ENCODE peak calls at places on chromosome 1, in four cellular contexts. E is SJSA1, U is Peyer's patch, G is thyroid gland. T is an unnamed sample. For H3K36me3 and H3K4me1, the result is how much of the 10 kb centered on the place peaks cover.

GRCh38 chr1:147156643-147157042 is 15.6 kb downstream of the PRKAB2 start:
- DNase-seq in U (no peak), G (no peak), E (no peak), T (no peak)

GRCh38 chr1:151976015-151976343 is 17.7 kb downstream of the S100A10 start:
- DNase-seq in E (no peak), U (no peak), G (no peak), T (no peak)

GRCh38 chr1:212491454-212491853 is 58.7 kb downstream of the NENF start:
- DNase-seq in U (no peak), E (no peak), G (no peak), T (no peak)

GRCh38 chr1:227885135-227885647 is 62.5 kb downstream of the WNT9A start:
- DNase-seq in U (no peak), E (no peak), G (no peak), T (no peak)

GRCh38 chr1:148372731-148373130 is 110.4 kb downstream of the PPIAL4G start:
- DNase-seq in U (no peak), E (peak), G (no peak), T (no peak)

GRCh38 chr1:193366764-193367507 is 180.5 kb upstream of the B3GALT2 start:
- DNase-seq in G (no peak), U (no peak), E (no peak), T (no peak)

GRCh38 chr1:221741364-221741970 is 422 bp downstream of the DUSP10 start:
- DNase-seq in U (no peak), G (peak), E (no peak), T (peak)

GRCh38 chr1:93758842-93759515 is 77.3 kb upstream of the BCAR3 start:
- DNase-seq in E (peak), G (no peak), U (no peak), T (no peak)

GRCh38 chr1:168220470-168220871 is 5.3 kb upstream of the SFT2D2 start:
- DNase-seq in U (no peak), E (no peak), G (no peak), T (no peak)

GRCh38 chr1:30321996-30322858 is 401.2 kb downstream of the MATN1 start:
- DNase-seq in U (no peak), E (no peak), G (no peak), T (no peak)

GRCh38 chr1:86396503-86396900 is 379 bp upstream of the ODF2L start:
- DNase-seq in U (no peak), E (no peak), G (no peak), T (no peak)

GRCh38 chr1:27405074-27405473 is 12.7 kb downstream of the GPR3 start:
- DNase-seq in E (no peak), G (no peak), U (no peak), T (no peak)

GRCh38 chr1:70887936-70888335 is 159.7 kb downstream of the PTGER3 start:
- DNase-seq in G (no peak), U (no peak), E (no peak), T (no peak)

GRCh38 chr1:226912587-226913176 is 27.4 kb upstream of the COQ8A start:
- DNase-seq in G (peak), U (peak), E (no peak), T (peak)

GRCh38 chr1:245654460-245655050 is 499.8 kb downstream of the KIF26B start:
- DNase-seq in U (no peak), E (no peak), G (no peak), T (no peak)

GRCh38 chr1:172609528-172609927 is 49.4 kb upstream of the FASLG start:
- DNase-seq in G (no peak), U (no peak), E (no peak), T (no peak)

GRCh38 chr1:58104960-58105359 is 441.6 kb downstream of the OMA1 start:
- DNase-seq in G (no peak), U (no peak), E (no peak), T (no peak)

GRCh38 chr1:218347316-218347712 is 2.2 kb downstream of the TGFB2 start:
- DNase-seq in G (peak), E (peak), U (no peak), T (peak)

GRCh38 chr1:17629460-17629859 is 90.0 kb downstream of the ARHGEF10L start:
- DNase-seq in G (no peak), U (no peak), E (no peak), T (no peak)

GRCh38 chr1:17632541-17633193 is 93.2 kb downstream of the ARHGEF10L start:
- DNase-seq in E (no peak), G (no peak), U (no peak), T (no peak)

GRCh38 chr1:17630048-17630830 is 90.7 kb downstream of the ARHGEF10L start:
- DNase-seq in E (no peak), G (peak), U (no peak), T (peak)

GRCh38 chr1:17632106-17632505 is 92.6 kb downstream of the ARHGEF10L start:
- DNase-seq in U (no peak), E (no peak), G (no peak), T (no peak)

DNA sequence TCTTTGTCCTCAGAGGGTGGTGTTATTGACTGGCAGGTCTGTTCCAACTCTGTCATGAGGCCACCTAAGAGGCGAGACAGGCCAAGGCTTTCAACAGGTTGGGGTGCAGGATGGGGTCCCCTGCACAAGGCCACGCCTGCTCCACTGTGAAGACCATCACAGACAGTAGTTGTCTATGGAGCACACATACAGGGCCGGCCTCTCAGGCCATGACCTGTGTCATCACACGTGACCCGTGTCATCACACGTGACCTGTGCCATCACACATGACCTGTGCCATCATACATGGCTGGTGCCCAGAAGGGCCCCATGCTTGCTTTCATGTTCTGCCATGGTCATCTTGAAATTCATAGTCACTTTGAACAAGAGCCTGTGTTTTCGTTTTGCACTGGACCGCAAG is 91.9 kb downstream of the ARHGEF10L start:
- DNase-seq in E (no peak), G (no peak), U (no peak), T (no peak)
- H3K36me3 ChIP-seq in E (under half), G (under half), U (under half), T (under half)

GRCh38 chr1:204480515-204480914 is 14.1 kb downstream of the PIK3C2B start:
- DNase-seq in G (peak), E (no peak), U (no peak), T (no peak)
- H3K4me1 ChIP-seq in G (half or more), E (under half), U (under half), T (under half)

DNA sequence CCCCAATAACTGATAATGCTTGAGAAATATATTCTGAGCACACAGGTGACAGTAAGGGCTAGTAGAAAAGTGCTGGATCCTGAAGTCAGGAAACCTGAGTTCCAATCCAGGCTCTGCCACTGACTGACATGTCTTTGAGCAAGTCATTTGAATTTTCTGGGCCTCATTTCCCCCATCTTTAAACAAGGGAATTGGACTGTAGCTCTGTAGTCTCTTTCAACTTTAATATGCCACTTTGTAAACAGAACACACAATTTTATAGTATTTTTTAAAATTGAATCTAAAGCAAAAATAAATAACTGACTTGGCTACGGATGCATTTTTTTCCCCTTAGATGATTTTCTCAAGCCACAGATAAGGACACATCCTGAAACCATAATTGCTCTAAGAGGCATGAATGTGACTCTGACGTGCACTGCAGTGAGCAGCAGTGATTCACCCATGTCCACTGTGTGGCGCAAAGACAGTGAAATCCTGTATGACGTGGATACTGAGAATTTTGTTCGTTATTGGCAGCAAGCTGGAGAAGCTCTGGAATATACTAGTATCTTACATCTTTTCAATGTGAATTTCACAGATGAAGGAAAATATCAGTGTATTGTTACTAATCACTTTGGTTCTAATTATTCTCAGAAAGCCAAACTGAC is 37.0 kb downstream of the LRIG2 start:
- DNase-seq in E (peak), U (no peak), G (no peak), T (peak)
- H3K36me3 ChIP-seq in E (half or more), U (under half), G (under half), T (under half)

DNA sequence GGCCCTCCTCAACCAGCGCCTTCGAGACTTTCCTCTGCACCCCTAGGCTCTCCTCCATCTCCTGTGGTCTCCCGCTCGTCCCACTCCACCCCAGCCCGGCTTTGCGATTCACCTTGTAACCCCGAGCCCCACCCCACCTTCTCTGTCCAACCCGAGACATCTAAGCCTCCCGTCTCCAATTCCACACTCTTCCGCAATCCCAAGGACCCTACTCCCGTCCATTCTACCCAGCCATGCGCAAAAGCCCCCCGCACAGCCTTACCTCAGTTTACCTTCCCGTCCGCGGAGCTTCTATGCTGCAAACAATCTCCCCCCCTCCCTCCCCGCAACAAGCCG is 174 bp downstream of the SH3BP5L start:
- DNase-seq in U (no peak), E (no peak), G (no peak), T (no peak)
- H3K4me1 ChIP-seq in U (under half), E (half or more), G (under half), T (under half)

DNA sequence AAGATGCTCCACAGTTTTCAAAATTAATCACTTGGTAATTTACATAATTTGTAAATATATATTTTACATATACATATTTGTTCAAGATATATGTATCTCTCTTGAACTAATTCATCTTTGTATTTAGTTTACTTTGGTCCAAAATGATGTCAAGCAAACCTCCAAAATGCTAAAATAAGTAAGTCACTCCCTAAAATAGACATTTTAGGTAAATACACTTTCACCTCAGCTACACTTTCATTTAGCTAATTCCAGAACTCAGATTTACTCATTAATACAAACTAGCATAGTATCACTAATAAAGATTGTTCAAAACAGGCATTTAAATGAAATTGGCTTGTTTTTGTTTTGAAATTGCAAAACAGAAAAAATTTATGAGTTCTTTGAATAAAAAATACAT is 40.6 kb downstream of the AHCTF1 start:
- DNase-seq in U (no peak), E (no peak), G (no peak), T (no peak)
- H3K36me3 ChIP-seq in U (under half), E (half or more), G (half or more), T (under half)

GRCh38 chr1:100146958-100147357 is 14.0 kb downstream of the TRMT13 start:
- DNase-seq in G (no peak), E (no peak), U (no peak), T (no peak)

GRCh38 chr1:100147875-100148274 is 14.9 kb downstream of the TRMT13 start:
- DNase-seq in U (no peak), G (no peak), E (no peak), T (no peak)

GRCh38 chr1:100152271-100152670 is 19.3 kb downstream of the TRMT13 start:
- DNase-seq in U (no peak), E (no peak), G (no peak), T (no peak)

DNA sequence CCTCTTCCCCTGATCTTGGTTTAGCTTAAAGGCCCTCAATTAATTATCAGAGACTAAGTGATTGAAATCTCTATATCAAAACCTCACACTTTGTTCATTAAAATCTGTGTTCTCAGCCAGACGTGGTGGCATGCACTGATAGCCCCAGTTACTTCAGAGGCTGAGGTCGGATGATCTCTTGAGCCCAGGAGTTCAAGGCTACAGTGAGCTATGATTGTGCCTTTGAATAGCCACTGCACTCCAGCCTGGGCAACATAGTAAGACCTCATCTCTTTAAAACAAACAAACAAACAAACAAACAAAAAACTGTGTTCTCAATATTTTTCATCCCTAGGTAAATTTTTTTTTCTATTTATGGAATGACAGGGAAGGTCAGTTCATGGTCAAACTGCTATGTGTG is 18.7 kb downstream of the TRMT13 start:
- DNase-seq in E (no peak), G (no peak), U (no peak), T (no peak)
- H3K4me1 ChIP-seq in E (under half), G (under half), U (under half), T (under half)

GRCh38 chr1:25247829-25248754 is 838 bp upstream of the RSRP1 start:
- DNase-seq in E (no peak), G (no peak), U (no peak), T (no peak)

GRCh38 chr1:25247024-25247828 is at the start of gene RSRP1:
- DNase-seq in E (peak), U (peak), G (peak), T (peak)

GRCh38 chr1:25245393-25245792 is 1.9 kb downstream of the RSRP1 start:
- DNase-seq in U (no peak), E (no peak), G (no peak), T (no peak)

GRCh38 chr1:25246600-25247023 is 642 bp downstream of the RSRP1 start:
- DNase-seq in E (no peak), U (no peak), G (peak), T (peak)

DNA sequence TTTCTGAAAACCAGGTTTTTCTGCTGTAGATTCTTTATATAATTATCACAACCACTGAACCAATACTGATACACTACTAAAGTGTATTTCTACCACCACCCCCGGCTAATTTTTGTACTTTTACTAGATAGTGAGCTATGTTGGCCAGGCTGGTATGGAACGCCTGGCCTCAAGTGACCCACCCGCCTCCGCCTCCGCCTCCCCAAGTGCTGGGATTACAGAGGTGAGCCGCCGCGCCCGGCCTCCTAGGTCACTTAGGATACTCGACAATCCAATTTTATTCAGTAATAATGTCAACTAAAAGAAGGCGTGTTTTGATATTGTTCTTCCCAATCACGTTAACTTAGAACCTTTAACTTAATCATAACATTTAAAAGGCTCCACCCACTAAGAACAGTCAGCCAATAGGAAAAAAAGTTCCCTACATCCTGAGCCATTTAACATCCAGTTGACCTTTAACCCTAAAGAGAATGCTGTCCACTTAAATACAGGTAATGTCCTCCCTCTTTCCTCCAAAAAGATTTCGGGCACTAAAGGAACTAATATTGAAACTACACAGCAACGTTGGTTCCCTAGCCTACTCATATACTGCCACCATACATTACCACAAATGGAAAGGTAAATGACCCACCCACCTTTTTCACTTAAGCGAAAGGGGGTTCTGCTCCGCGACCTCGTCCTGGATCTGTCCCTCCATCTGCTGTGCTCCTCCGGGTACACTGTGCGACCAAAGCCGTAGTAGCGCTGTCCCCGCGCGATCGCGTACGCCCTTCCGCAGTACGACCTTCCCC is 1.2 kb downstream of the RSRP1 start:
- DNase-seq in U (peak), G (no peak), E (peak), T (no peak)
- H3K36me3 ChIP-seq in U (under half), G (under half), E (half or more), T (under half)

T was measured in testis.